ENCODE peak calls at places on chromosomes 2 and 18, in four cellular contexts. One of them, this sample, is unnamed.
A peak's percentile ranks its signal among the peaks of the same experiment; 100 is the strongest.

GRCh38 chr2:36059684-36060083 is 295.9 kb upstream of the CRIM1 start:
- DNase-seq in sigmoid colon: no peak
- DNase-seq in adrenal gland: no peak
- DNase-seq in stomach: no peak
- DNase-seq in this sample: no peak

GRCh38 chr2:75571730-75572430 is 11.1 kb upstream of the EVA1A start:
- DNase-seq in adrenal gland: no peak
- DNase-seq in sigmoid colon: no peak
- DNase-seq in stomach: no peak
- DNase-seq in this sample: no peak

GRCh38 chr2:190365499-190366204 is 22.3 kb downstream of the INPP1 start:
- DNase-seq in sigmoid colon: no peak
- DNase-seq in adrenal gland: no peak
- DNase-seq in stomach: no peak
- DNase-seq in this sample: no peak

GRCh38 chr2:166651991-166652390 is 157.9 kb upstream of the SCN7A start:
- DNase-seq in stomach: no peak
- DNase-seq in sigmoid colon: no peak
- DNase-seq in adrenal gland: no peak
- DNase-seq in this sample: no peak

GRCh38 chr2:68196120-68196716 is 38.5 kb downstream of the PNO1 start:
- DNase-seq in adrenal gland: peak; percentile 66
- DNase-seq in sigmoid colon: peak; percentile 71
- DNase-seq in stomach: no peak
- DNase-seq in this sample: peak; percentile 42

GRCh38 chr2:180208841-180209240 is 201.7 kb upstream of the CWC22 start:
- DNase-seq in adrenal gland: no peak
- DNase-seq in stomach: no peak
- DNase-seq in sigmoid colon: no peak
- DNase-seq in this sample: no peak

GRCh38 chr2:197159681-197160211 is 150.8 kb downstream of the ANKRD44 start:
- DNase-seq in adrenal gland: peak; percentile 56
- DNase-seq in stomach: no peak
- DNase-seq in sigmoid colon: no peak
- DNase-seq in this sample: no peak

GRCh38 chr18:7609617-7610016 is 42.5 kb downstream of the PTPRM start:
- DNase-seq in stomach: no peak
- DNase-seq in adrenal gland: no peak
- DNase-seq in sigmoid colon: no peak
- DNase-seq in this sample: no peak

GRCh38 chr2:200321780-200322534 is 15.5 kb downstream of the SPATS2L start:
- DNase-seq in stomach: no peak
- DNase-seq in sigmoid colon: no peak
- DNase-seq in adrenal gland: no peak
- DNase-seq in this sample: no peak

GRCh38 chr2:5690718-5691658 is 1.2 kb upstream of the SOX11 start:
- DNase-seq in stomach: no peak
- DNase-seq in adrenal gland: no peak
- DNase-seq in sigmoid colon: no peak
- DNase-seq in this sample: no peak

GRCh38 chr2:132757002-132757598 is 87.1 kb upstream of the LYPD1 start:
- DNase-seq in stomach: no peak
- DNase-seq in sigmoid colon: no peak
- DNase-seq in adrenal gland: no peak
- DNase-seq in this sample: no peak

GRCh38 chr2:189267925-189268579 is 88.5 kb upstream of the COL5A2 start:
- DNase-seq in sigmoid colon: no peak
- DNase-seq in stomach: no peak
- DNase-seq in adrenal gland: no peak
- DNase-seq in this sample: no peak

DNA sequence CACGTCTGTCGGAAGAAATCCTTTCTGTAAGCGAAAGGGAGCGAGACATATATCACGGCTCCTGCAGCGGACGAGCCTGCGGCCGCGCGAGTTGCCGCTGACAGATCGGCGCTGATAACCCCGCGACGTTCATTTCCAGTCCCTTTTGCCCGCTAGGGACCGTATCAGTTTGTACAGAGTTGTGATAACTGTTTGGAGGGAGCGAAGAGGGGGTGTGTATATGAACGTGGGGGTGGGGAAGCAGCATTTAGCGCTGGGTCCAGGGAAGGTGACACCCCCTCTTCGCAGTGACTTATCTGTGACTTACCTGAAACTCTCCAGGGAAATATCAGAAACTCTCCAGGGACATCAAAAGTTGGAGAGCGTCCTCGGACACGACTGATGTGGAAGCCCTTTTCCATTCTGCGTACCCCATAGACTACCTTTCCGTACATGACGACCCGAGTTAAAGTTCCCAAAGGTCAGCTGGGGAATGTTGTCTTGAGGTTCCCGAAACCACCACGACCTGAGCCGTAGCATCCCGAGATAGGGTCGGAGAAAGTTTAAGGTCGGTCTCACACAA is 948 bp upstream of the GATA6 start:
- DNase-seq in stomach: peak; percentile 72
- DNase-seq in sigmoid colon: no peak
- DNase-seq in adrenal gland: peak; percentile 78
- DNase-seq in this sample: peak; percentile 56
- H3K27me3 ChIP-seq in stomach: peaks cover 100% of the 10 kb centered on the region
- H3K27me3 ChIP-seq in sigmoid colon: peaks cover 39% of the 10 kb centered on the region
- H3K27me3 ChIP-seq in adrenal gland: no peaks in the 10 kb centered on the region
- H3K27me3 ChIP-seq in this sample: peaks cover 98% of the 10 kb centered on the region

GRCh38 chr18:61741881-61742280 is 150.9 kb downstream of the RNF152 start:
- DNase-seq in stomach: no peak
- DNase-seq in sigmoid colon: no peak
- DNase-seq in adrenal gland: no peak
- DNase-seq in this sample: no peak
- H3K27ac ChIP-seq in stomach: no peak overlapping the region
- H3K27ac ChIP-seq in sigmoid colon: no peak overlapping the region
- H3K27ac ChIP-seq in adrenal gland: no peak overlapping the region
- H3K27ac ChIP-seq in this sample: no peak overlapping the region

GRCh38 chr18:11163668-11164067 is 14.3 kb upstream of the PIEZO2 start:
- DNase-seq in sigmoid colon: no peak
- DNase-seq in stomach: no peak
- DNase-seq in adrenal gland: peak; percentile 21
- DNase-seq in this sample: no peak
- TF ChIP-seq CTCF in sigmoid colon: no peak
- TF ChIP-seq CTCF in stomach: peak; percentile 29
- TF ChIP-seq CTCF in adrenal gland: peak; percentile 26
- TF ChIP-seq CTCF in this sample: no peak

GRCh38 chr18:11272516-11272915 is 123.1 kb upstream of the PIEZO2 start:
- DNase-seq in stomach: no peak
- DNase-seq in adrenal gland: no peak
- DNase-seq in sigmoid colon: no peak
- DNase-seq in this sample: no peak
- H3K27me3 ChIP-seq in stomach: no peaks in the 10 kb centered on the region
- H3K27me3 ChIP-seq in adrenal gland: no peaks in the 10 kb centered on the region
- H3K27me3 ChIP-seq in sigmoid colon: no peaks in the 10 kb centered on the region
- H3K27me3 ChIP-seq in this sample: no peaks in the 10 kb centered on the region

This sample was measured in transverse colon.